ENCODE peak calls at places on chromosomes 7 and 10, in seven cellular contexts. W is activated CD8-positive, alpha-beta memory T cell treated with anti-CD3 and anti-CD28 coated beads for 48 hours; E is NCI-H460; S is GM03348; I is NCI-H1105; N is OCI-LY7; X is naive B cell. T is an unnamed sample.

GRCh38 chr7:112399501-112399900 is 50.8 kb upstream of the IFRD1 start:
- DNase-seq in S (no peak), I (no peak), N (no peak), E (no peak), X (no peak), W (no peak), T (no peak)

GRCh38 chr10:29524294-29524693 is 110.5 kb downstream of the SVIL start:
- DNase-seq in E (no peak), W (no peak), I (no peak), N (no peak), X (no peak), S (no peak), T (no peak)

GRCh38 chr10:104614245-104614831 is 26.8 kb upstream of the SORCS3 start:
- DNase-seq in E (peak; percentile 21), N (peak; percentile 20), W (no peak), X (no peak), I (no peak), S (peak; percentile 59), T (peak; percentile 13)

GRCh38 chr10:113899952-113900598 is 45.6 kb downstream of the NHLRC2 start:
- DNase-seq in I (no peak), S (peak; percentile 4), W (no peak), N (no peak), X (no peak), E (no peak), T (no peak)

GRCh38 chr7:91940171-91940570 is 491 bp upstream of the AKAP9 start:
- DNase-seq in W (no peak), I (peak; percentile 43), N (peak; percentile 51), X (peak; percentile 31), S (peak; percentile 36), E (no peak), T (peak; percentile 20)

GRCh38 chr10:124532106-124532641 is 70.6 kb downstream of the LHPP start:
- DNase-seq in N (peak; percentile 77), E (peak; percentile 9), X (no peak), I (no peak), S (no peak), W (no peak), T (no peak)

GRCh38 chr7:67493386-67493785 is 496.8 kb downstream of the TYW1 start:
- DNase-seq in W (no peak), E (no peak), I (no peak), X (no peak), S (no peak), N (no peak), T (no peak)

GRCh38 chr10:100810091-100810834 is 64.9 kb downstream of the PAX2 start:
- DNase-seq in E (no peak), X (no peak), S (no peak), I (no peak), W (no peak), N (no peak), T (no peak)

GRCh38 chr10:69408318-69409175 is 8.2 kb downstream of the TACR2 start:
- DNase-seq in I (peak; percentile 78), W (peak; percentile 78), X (peak; percentile 87), E (peak; percentile 93), S (peak; percentile 97), N (peak; percentile 92), T (peak; percentile 85)

GRCh38 chr10:119654540-119654939 is 3.4 kb downstream of the BAG3 start:
- DNase-seq in N (no peak), I (no peak), E (peak; percentile 44), X (no peak), W (no peak), S (no peak), T (no peak)

GRCh38 chr7:15780271-15780670 is 93.8 kb upstream of the MEOX2 start:
- DNase-seq in E (no peak), I (no peak), N (no peak), X (no peak), S (no peak), W (no peak), T (no peak)

GRCh38 chr10:26367771-26368170 is 70.4 kb upstream of the APBB1IP start:
- DNase-seq in W (no peak), X (peak; percentile 45), E (peak; percentile 24), I (no peak), N (peak; percentile 63), S (peak; percentile 52), T (peak; percentile 39)

GRCh38 chr7:132076301-132077049 is 499.8 kb downstream of the PLXNA4 start:
- DNase-seq in E (no peak), S (no peak), W (no peak), N (no peak), I (no peak), X (no peak), T (no peak)

GRCh38 chr7:132099163-132099562 is 477.1 kb downstream of the PLXNA4 start:
- DNase-seq in X (no peak), N (no peak), W (no peak), S (no peak), I (no peak), E (no peak), T (no peak)

GRCh38 chr10:114103286-114103685 is 59.6 kb downstream of the ADRB1 start:
- DNase-seq in I (peak; percentile 2), N (peak; percentile 63), S (peak; percentile 77), X (peak; percentile 27), E (peak; percentile 70), W (no peak), T (peak; percentile 44)

GRCh38 chr10:22805304-22805703 is 90.9 kb upstream of the PIP4K2A start:
- DNase-seq in I (peak; percentile 90), S (peak; percentile 77), X (no peak), W (no peak), E (no peak), N (no peak), T (no peak)

GRCh38 chr7:25389489-25390106 is 161.3 kb upstream of the NPVF start:
- DNase-seq in X (no peak), E (peak; percentile 43), N (peak; percentile 50), I (peak; percentile 65), S (peak; percentile 64), W (no peak), T (peak; percentile 30)

GRCh38 chr10:43237631-43238446 is 29.0 kb downstream of the RASGEF1A start:
- DNase-seq in S (no peak), I (no peak), X (no peak), W (no peak), E (no peak), N (no peak), T (no peak)

GRCh38 chr10:78070726-78071125 is 37.1 kb downstream of the RPS24 start:
- DNase-seq in E (no peak), X (no peak), S (no peak), I (no peak), W (no peak), N (no peak), T (no peak)

GRCh38 chr10:98344589-98345038 is 70.4 kb downstream of the PYROXD2 start:
- DNase-seq in X (no peak), W (no peak), S (peak; percentile 81), N (peak; percentile 9), E (no peak), I (no peak), T (no peak)

GRCh38 chr7:28808786-28809533 is 149.2 kb downstream of the TRIL start:
- DNase-seq in S (no peak), W (no peak), X (peak; percentile 9), I (no peak), E (no peak), N (peak; percentile 28), T (peak; percentile 31)

GRCh38 chr10:71290331-71290730 is 28.7 kb upstream of the SLC29A3 start:
- DNase-seq in I (no peak), E (no peak), X (no peak), N (no peak), S (no peak), W (no peak), T (no peak)

GRCh38 chr10:48343871-48344598 is 37.6 kb downstream of the MAPK8 start:
- DNase-seq in I (no peak), N (no peak), W (no peak), X (no peak), S (peak; percentile 19), E (no peak), T (no peak)

GRCh38 chr7:30510124-30511074 is 5.8 kb upstream of the GGCT start:
- DNase-seq in E (no peak), X (no peak), N (peak; percentile 57), W (no peak), I (no peak), S (peak; percentile 49), T (peak; percentile 31)

GRCh38 chr10:71201921-71202713 is 10.3 kb upstream of the UNC5B start:
- DNase-seq in I (no peak), W (no peak), S (no peak), N (no peak), E (no peak), X (no peak), T (no peak)